ENCODE peak calls at places on chromosome 7, in nine cellular contexts. B, A, J, U, Z, S, L, N and M are unnamed samples.

GRCh38 chr7:28093617-28094232 is 86.9 kb downstream of the JAZF1 start:
- DNase-seq in B (no peak), Z (peak; percentile 81), L (peak; percentile 31), A (no peak), J (peak; percentile 65), N (no peak), U (peak; percentile 44), S (no peak), M (no peak)

GRCh38 chr7:3162286-3162685 is 118.6 kb upstream of the CARD11 start:
- DNase-seq in U (no peak), L (no peak), S (no peak), B (no peak), Z (peak; percentile 18), J (no peak), N (no peak), A (no peak), M (no peak)

GRCh38 chr7:106076537-106076936 is 35.6 kb downstream of the SYPL1 start:
- DNase-seq in J (no peak), B (no peak), L (no peak), A (no peak), U (no peak), N (no peak), Z (no peak), S (no peak), M (no peak)

GRCh38 chr7:138556771-138557484 is 96.9 kb downstream of the TRIM24 start:
- DNase-seq in S (no peak), L (no peak), N (no peak), B (no peak), U (no peak), Z (no peak), A (no peak), J (no peak), M (no peak)

GRCh38 chr7:32515890-32516550 is 20.7 kb downstream of the AVL9 start:
- DNase-seq in L (no peak), S (no peak), J (peak; percentile 76), N (no peak), U (no peak), Z (peak; percentile 45), B (no peak), A (no peak), M (no peak)

GRCh38 chr7:28041508-28042314 is 138.9 kb downstream of the JAZF1 start:
- DNase-seq in B (no peak), S (peak; percentile 94), U (no peak), A (no peak), L (peak; percentile 70), J (peak; percentile 75), Z (peak; percentile 82), N (peak; percentile 89), M (peak; percentile 92)

GRCh38 chr7:50733552-50733951 is 49.1 kb downstream of the GRB10 start:
- DNase-seq in N (no peak), L (peak; percentile 70), B (peak; percentile 92), Z (peak; percentile 73), S (peak; percentile 32), A (no peak), U (no peak), J (peak; percentile 18), M (no peak)

GRCh38 chr7:129969881-129970446 is 17.2 kb upstream of the UBE2H start:
- DNase-seq in Z (peak; percentile 67), J (peak; percentile 98), U (no peak), S (peak; percentile 99), N (no peak), B (peak; percentile 91), A (no peak), L (peak; percentile 75), M (no peak)

GRCh38 chr7:101816499-101817030 is 861 bp upstream of the CUX1 start:
- DNase-seq in U (no peak), L (no peak), A (no peak), J (no peak), S (no peak), Z (no peak), N (no peak), B (no peak), M (no peak)

GRCh38 chr7:74044366-74045350 is 16.7 kb downstream of the ELN start:
- DNase-seq in Z (no peak), U (no peak), B (no peak), J (no peak), N (no peak), L (no peak), S (no peak), A (no peak), M (no peak)

GRCh38 chr7:123571684-123572083 is 14.1 kb upstream of the NDUFA5 start:
- DNase-seq in N (no peak), L (no peak), Z (peak; percentile 47), A (no peak), S (peak; percentile 41), J (peak; percentile 52), U (no peak), B (no peak), M (no peak)

GRCh38 chr7:156173748-156174353 is 361.6 kb upstream of the SHH start:
- DNase-seq in J (no peak), Z (no peak), B (no peak), N (no peak), L (no peak), A (no peak), U (no peak), S (no peak), M (no peak)

GRCh38 chr7:131026297-131027003 is 292.4 kb upstream of the KLF14 start:
- DNase-seq in L (no peak), A (no peak), S (peak; percentile 75), J (peak; percentile 31), U (no peak), B (no peak), Z (no peak), N (peak; percentile 52), M (peak; percentile 41)

GRCh38 chr7:101162551-101163280 is 2.7 kb downstream of the VGF start:
- DNase-seq in S (no peak), L (no peak), J (peak; percentile 62), U (no peak), A (no peak), Z (no peak), N (no peak), B (no peak), M (no peak)

GRCh38 chr7:2010551-2011265 is 222.0 kb downstream of the MAD1L1 start:
- DNase-seq in J (no peak), U (no peak), A (no peak), B (no peak), L (no peak), S (no peak), N (no peak), Z (no peak), M (no peak)

GRCh38 chr7:68158686-68159255 is 1162.1 kb downstream of the TYW1 start:
- DNase-seq in J (no peak), Z (no peak), N (no peak), U (no peak), A (no peak), S (no peak), B (no peak), L (no peak), M (no peak)

GRCh38 chr7:137626469-137627067 is 220.2 kb downstream of the DGKI start:
- DNase-seq in U (no peak), S (no peak), J (peak; percentile 47), B (no peak), L (no peak), N (no peak), A (no peak), Z (peak; percentile 58), M (no peak)

GRCh38 chr7:84372712-84373111 is 178.1 kb upstream of the SEMA3A start:
- DNase-seq in U (no peak), J (no peak), N (no peak), S (no peak), L (no peak), A (no peak), Z (peak; percentile 1), B (no peak), M (no peak)

GRCh38 chr7:105178177-105178576 is 164.2 kb downstream of the KMT2E start:
- DNase-seq in L (no peak), S (no peak), B (no peak), N (no peak), Z (no peak), J (no peak), U (no peak), A (no peak), M (no peak)

GRCh38 chr7:47180268-47180826 is 401.6 kb downstream of the TNS3 start:
- DNase-seq in A (no peak), U (no peak), J (peak; percentile 53), L (peak; percentile 48), N (peak; percentile 33), B (no peak), S (peak; percentile 11), Z (peak; percentile 72), M (peak; percentile 24)

GRCh38 chr7:8360564-8361153 is 72.8 kb upstream of the NXPH1 start:
- DNase-seq in S (no peak), Z (no peak), J (no peak), L (no peak), B (no peak), U (no peak), N (no peak), A (no peak), M (no peak)

GRCh38 chr7:105854516-105854915 is 21.9 kb downstream of the ATXN7L1 start:
- DNase-seq in S (no peak), A (no peak), J (no peak), B (no peak), N (no peak), U (no peak), Z (no peak), L (no peak), M (no peak)

GRCh38 chr7:89029864-89030263 is 234.3 kb upstream of the TEX47 start:
- DNase-seq in N (no peak), Z (peak; percentile 4), A (no peak), U (no peak), B (peak; percentile 71), J (peak; percentile 90), S (peak; percentile 31), L (peak; percentile 44), M (no peak)

GRCh38 chr7:132575336-132575986 is 809 bp downstream of the PLXNA4 start:
- DNase-seq in S (no peak), J (peak; percentile 63), U (no peak), L (no peak), N (peak; percentile 27), Z (peak; percentile 23), B (no peak), A (no peak), M (peak; percentile 16)

GRCh38 chr7:8261711-8262695 is at the start of gene ICA1:
- DNase-seq in S (no peak), Z (peak; percentile 10), U (no peak), B (no peak), L (no peak), A (no peak), J (peak; percentile 51), N (no peak), M (no peak)

GRCh38 chr7:117164578-117164977 is 158.3 kb downstream of the WNT2 start:
- DNase-seq in Z (no peak), N (peak; percentile 76), U (no peak), B (no peak), S (no peak), J (peak; percentile 46), L (no peak), A (no peak), M (no peak)

GRCh38 chr7:66950763-66951162 is 29.7 kb downstream of the TMEM248 start:
- DNase-seq in L (no peak), S (no peak), A (no peak), B (no peak), Z (peak; percentile 64), J (peak; percentile 61), U (no peak), N (no peak), M (no peak)

GRCh38 chr7:33287738-33288137 is 158.4 kb downstream of the BBS9 start:
- DNase-seq in L (no peak), A (no peak), J (no peak), U (no peak), Z (no peak), S (peak; percentile 65), N (no peak), B (no peak), M (no peak)

GRCh38 chr7:84251183-84251845 is 56.7 kb upstream of the SEMA3A start:
- DNase-seq in S (no peak), N (peak; percentile 76), B (peak; percentile 52), J (peak; percentile 81), U (no peak), L (peak; percentile 78), A (no peak), Z (peak; percentile 82), M (peak; percentile 58)

GRCh38 chr7:19202599-19202998 is 57.4 kb upstream of the FERD3L start:
- DNase-seq in A (no peak), U (no peak), N (no peak), Z (peak; percentile 6), J (no peak), L (no peak), S (no peak), B (no peak), M (no peak)

GRCh38 chr7:54773472-54774399 is 14.7 kb upstream of the SEC61G start:
- DNase-seq in Z (peak; percentile 69), U (peak; percentile 48), N (peak; percentile 39), S (peak; percentile 40), J (peak; percentile 82), A (peak; percentile 41), B (peak; percentile 42), L (no peak), M (peak; percentile 38)